ENCODE peak calls at places on chromosomes 1 and 21, in seven cellular contexts. M is body of pancreas; I is stimulated activated CD8-positive, alpha-beta memory T cell treated with anti-CD3 and anti-CD28 coated beads, Interleukin-7, amount 100 ng/mL, for 1 hour; T is CD8-positive, alpha-beta memory T cell; L is BJ; E is astrocyte of the spinal cord; F is stimulated activated CD4-positive, alpha-beta T cell treated with anti-CD3 and anti-CD28 coated beads, TNF-alpha, amount 100 ng/mL, for 48 hours. A is an unnamed sample.

GRCh38 chr1:109739738-109740614 is 862 bp downstream of the GSTM3 start:
- DNase-seq in M (peak), I (peak), T (peak), L (no peak), E (peak), F (peak), A (peak)

GRCh38 chr21:32138658-32139057 is 140.2 kb downstream of the MIS18A start:
- DNase-seq in M (no peak), I (no peak), T (no peak), L (no peak), E (no peak), F (no peak), A (no peak)

GRCh38 chr21:19402870-19403269 is 999.3 kb upstream of the TMPRSS15 start:
- DNase-seq in M (no peak), I (no peak), T (no peak), L (no peak), E (no peak), F (no peak), A (no peak)

GRCh38 chr1:57163332-57163731 is 197.5 kb upstream of the C8B start:
- DNase-seq in M (no peak), I (no peak), T (no peak), L (no peak), E (no peak), F (no peak), A (no peak)

GRCh38 chr1:217311766-217312165 is 319.1 kb downstream of the GPATCH2 start:
- DNase-seq in M (peak), I (no peak), T (no peak), L (no peak), E (no peak), F (no peak), A (peak)

GRCh38 chr1:167501513-167502191 is 16.7 kb downstream of the CD247 start:
- DNase-seq in M (peak), I (no peak), T (no peak), L (no peak), E (no peak), F (no peak), A (no peak)

GRCh38 chr1:36008546-36009197 is 75.2 kb upstream of the TEKT2 start:
- DNase-seq in M (no peak), I (no peak), T (no peak), L (peak), E (peak), F (no peak), A (no peak)

GRCh38 chr1:12486401-12487005 is 131.5 kb downstream of the DHRS3 start:
- DNase-seq in M (peak), I (no peak), T (no peak), L (no peak), E (peak), F (no peak), A (no peak)

GRCh38 chr21:39523398-39523797 is 71.6 kb downstream of the SH3BGR start:
- DNase-seq in M (peak), I (no peak), T (no peak), L (no peak), E (no peak), F (no peak), A (peak)

GRCh38 chr1:16915627-16915973 is 6.1 kb upstream of the CROCC start:
- DNase-seq in M (no peak), I (no peak), T (no peak), L (no peak), E (no peak), F (no peak), A (no peak)

GRCh38 chr1:235397733-235398132 is 30.5 kb downstream of the TBCE start:
- DNase-seq in M (no peak), I (no peak), T (no peak), L (peak), E (peak), F (no peak), A (no peak)

GRCh38 chr1:145981299-145981600 is 15.1 kb downstream of the TXNIP start:
- DNase-seq in M (no peak), I (no peak), T (no peak), L (no peak), E (no peak), F (no peak), A (no peak)

GRCh38 chr1:17732475-17732874 is 22.7 kb upstream of the ACTL8 start:
- DNase-seq in M (no peak), I (no peak), T (no peak), L (no peak), E (peak), F (no peak), A (no peak)

GRCh38 chr1:12540580-12541273 is 77.3 kb downstream of the DHRS3 start:
- DNase-seq in M (no peak), I (no peak), T (no peak), L (no peak), E (no peak), F (no peak), A (no peak)

GRCh38 chr1:11806307-11806936 is 431 bp downstream of the CLCN6 start:
- DNase-seq in M (no peak), I (no peak), T (no peak), L (no peak), E (no peak), F (no peak), A (peak)

GRCh38 chr1:145751491-145752021 is 32.3 kb downstream of the CD160 start:
- DNase-seq in M (no peak), I (no peak), T (no peak), L (peak), E (peak), F (no peak), A (no peak)

GRCh38 chr1:36567601-36568341 is 85.1 kb upstream of the CSF3R start:
- DNase-seq in M (peak), I (no peak), T (no peak), L (no peak), E (no peak), F (no peak), A (peak)

GRCh38 chr1:184051485-184052193 is at the start of gene TSEN15:
- DNase-seq in M (peak), I (peak), T (peak), L (no peak), E (peak), F (peak), A (peak)

GRCh38 chr1:2942410-2942809 is 78.9 kb upstream of the ACTRT2 start:
- DNase-seq in M (no peak), I (no peak), T (no peak), L (no peak), E (no peak), F (no peak), A (no peak)

GRCh38 chr1:210366767-210367166 is 38.1 kb downstream of the HHAT start:
- DNase-seq in M (no peak), I (no peak), T (no peak), L (no peak), E (no peak), F (no peak), A (no peak)

GRCh38 chr1:14939527-14940284 is 213.8 kb upstream of the TMEM51 start:
- DNase-seq in M (no peak), I (no peak), T (no peak), L (no peak), E (peak), F (no peak), A (no peak)

GRCh38 chr1:185309566-185309965 is 7.5 kb downstream of the IVNS1ABP start:
- DNase-seq in M (peak), I (no peak), T (no peak), L (no peak), E (no peak), F (no peak), A (no peak)

GRCh38 chr1:40313329-40313957 is 3.6 kb downstream of the COL9A2 start:
- DNase-seq in M (no peak), I (no peak), T (no peak), L (no peak), E (no peak), F (no peak), A (no peak)

GRCh38 chr21:31975491-31975890 is 102.7 kb downstream of the HUNK start:
- DNase-seq in M (no peak), I (no peak), T (no peak), L (no peak), E (no peak), F (no peak), A (no peak)

GRCh38 chr1:18800258-18800657 is 59.2 kb downstream of the TAS1R2 start:
- DNase-seq in M (no peak), I (no peak), T (no peak), L (no peak), E (no peak), F (no peak), A (no peak)

GRCh38 chr1:41558761-41559171 is 74.3 kb upstream of the EDN2 start:
- DNase-seq in M (peak), I (no peak), T (no peak), L (no peak), E (no peak), F (no peak), A (no peak)

GRCh38 chr1:27963393-27963792 is 3.6 kb downstream of the XKR8 start:
- DNase-seq in M (no peak), I (no peak), T (no peak), L (no peak), E (no peak), F (no peak), A (no peak)

GRCh38 chr1:48776400-48777218 is at the start of gene BEND5:
- DNase-seq in M (peak), I (peak), T (peak), L (no peak), E (peak), F (peak), A (peak)

GRCh38 chr1:94952539-94952938 is 25.6 kb upstream of the CNN3 start:
- DNase-seq in M (no peak), I (no peak), T (no peak), L (no peak), E (no peak), F (no peak), A (no peak)

GRCh38 chr1:29655145-29655544 is 418.8 kb downstream of the PTPRU start:
- DNase-seq in M (no peak), I (no peak), T (no peak), L (no peak), E (no peak), F (no peak), A (no peak)

GRCh38 chr1:185478878-185479277 is 161.8 kb upstream of the IVNS1ABP start:
- DNase-seq in M (no peak), I (no peak), T (no peak), L (no peak), E (no peak), F (no peak), A (peak)

GRCh38 chr1:174040387-174040786 is 18.2 kb upstream of the RC3H1 start:
- DNase-seq in M (peak), I (no peak), T (no peak), L (no peak), E (peak), F (no peak), A (peak)